ENCODE peak calls at places on chromosomes 12 and 14, in four cellular contexts. F is glomerular endothelial cell; D is skeletal muscle cell; R is effector memory CD4-positive, alpha-beta T cell. G is an unnamed sample.

GRCh38 chr14:67497716-67498115 is 9.2 kb upstream of the TMEM229B start:
- DNase-seq in F (no peak), D (no peak), R (no peak), G (no peak)

GRCh38 chr14:88063807-88064206 is 58.9 kb downstream of the GPR65 start:
- DNase-seq in F (no peak), D (no peak), R (no peak), G (no peak)

GRCh38 chr12:29782821-29783772 is 645 bp downstream of the TMTC1 start:
- DNase-seq in F (no peak), D (no peak), R (no peak), G (no peak)

GRCh38 chr14:20485900-20486299 is 16.7 kb downstream of the PNP start:
- DNase-seq in F (no peak), D (no peak), R (no peak), G (no peak)

GRCh38 chr14:42000450-42000849 is 393.8 kb downstream of the LRFN5 start:
- DNase-seq in F (no peak), D (no peak), R (no peak), G (no peak)

GRCh38 chr14:20750194-20750593 is 4.5 kb downstream of the EDDM3A start:
- DNase-seq in F (no peak), D (no peak), R (no peak), G (no peak)

GRCh38 chr14:67722293-67722692 is 20.6 kb downstream of the RDH12 start:
- DNase-seq in F (no peak), D (no peak), R (no peak), G (no peak)

GRCh38 chr12:110972870-110973269 is 52.5 kb upstream of the MYL2 start:
- DNase-seq in F (no peak), D (no peak), R (no peak), G (no peak)

GRCh38 chr12:67069451-67070306 is 199.5 kb upstream of the CAND1 start:
- DNase-seq in F (no peak), D (no peak), R (no peak), G (no peak)

GRCh38 chr12:40261937-40262336 is 37.1 kb downstream of the LRRK2 start:
- DNase-seq in F (no peak), D (no peak), R (no peak), G (no peak)

GRCh38 chr12:122687091-122687490 is 16.1 kb downstream of the HCAR2 start:
- DNase-seq in F (no peak), D (no peak), R (no peak), G (no peak)

GRCh38 chr14:92651793-92652382 is 96.5 kb downstream of the LGMN start:
- DNase-seq in F (no peak), D (no peak), R (no peak), G (no peak)

GRCh38 chr14:23877538-23878180 is 75.9 kb upstream of the DHRS4 start:
- DNase-seq in F (no peak), D (no peak), R (no peak), G (no peak)

G was measured in non-pigmented ciliary epithelial cell.